ENCODE peak calls at places on chromosomes 2 and 18, in seven cellular contexts. One of them, this sample, is unnamed.

GRCh38 chr2:240390091-240391073 is 45.1 kb upstream of the GPC1 start:
- DNase-seq in heart left ventricle: peak
- DNase-seq in lower leg skin: no peak
- DNase-seq in AG04449: no peak
- DNase-seq in A549: no peak
- DNase-seq in brain microvascular endothelial cell: no peak
- DNase-seq in IMR-90: no peak
- DNase-seq in this sample: no peak

GRCh38 chr2:236086971-236087465 is 81.2 kb downstream of the GBX2 start:
- DNase-seq in A549: no peak
- DNase-seq in heart left ventricle: no peak
- DNase-seq in lower leg skin: no peak
- DNase-seq in AG04449: no peak
- DNase-seq in IMR-90: no peak
- DNase-seq in brain microvascular endothelial cell: no peak
- DNase-seq in this sample: no peak

GRCh38 chr2:23414876-23415275 is 29.9 kb downstream of the KLHL29 start:
- DNase-seq in heart left ventricle: no peak
- DNase-seq in A549: peak
- DNase-seq in AG04449: no peak
- DNase-seq in brain microvascular endothelial cell: peak
- DNase-seq in lower leg skin: no peak
- DNase-seq in IMR-90: peak
- DNase-seq in this sample: peak

GRCh38 chr2:100865819-100866462 is 46.0 kb downstream of the NPAS2 start:
- DNase-seq in brain microvascular endothelial cell: peak
- DNase-seq in A549: peak
- DNase-seq in IMR-90: peak
- DNase-seq in AG04449: peak
- DNase-seq in heart left ventricle: no peak
- DNase-seq in lower leg skin: no peak
- DNase-seq in this sample: peak

GRCh38 chr2:191165190-191165643 is 14.4 kb upstream of the STAT4 start:
- DNase-seq in heart left ventricle: no peak
- DNase-seq in IMR-90: peak
- DNase-seq in A549: peak
- DNase-seq in brain microvascular endothelial cell: peak
- DNase-seq in AG04449: no peak
- DNase-seq in lower leg skin: no peak
- DNase-seq in this sample: peak

GRCh38 chr2:215624423-215624829 is 188.6 kb upstream of the FN1 start:
- DNase-seq in A549: peak
- DNase-seq in IMR-90: peak
- DNase-seq in AG04449: peak
- DNase-seq in brain microvascular endothelial cell: peak
- DNase-seq in heart left ventricle: no peak
- DNase-seq in lower leg skin: peak
- DNase-seq in this sample: peak

GRCh38 chr2:52034706-52035105 is 1002.8 kb upstream of the NRXN1 start:
- DNase-seq in AG04449: no peak
- DNase-seq in lower leg skin: no peak
- DNase-seq in A549: no peak
- DNase-seq in brain microvascular endothelial cell: no peak
- DNase-seq in heart left ventricle: no peak
- DNase-seq in IMR-90: no peak
- DNase-seq in this sample: no peak

GRCh38 chr2:189204322-189204941 is 24.9 kb upstream of the COL5A2 start:
- DNase-seq in brain microvascular endothelial cell: no peak
- DNase-seq in lower leg skin: no peak
- DNase-seq in heart left ventricle: no peak
- DNase-seq in A549: peak
- DNase-seq in IMR-90: peak
- DNase-seq in AG04449: no peak
- DNase-seq in this sample: peak

GRCh38 chr2:231548752-231549151 is 18.5 kb upstream of the NMUR1 start:
- DNase-seq in brain microvascular endothelial cell: no peak
- DNase-seq in A549: no peak
- DNase-seq in IMR-90: no peak
- DNase-seq in lower leg skin: no peak
- DNase-seq in AG04449: no peak
- DNase-seq in heart left ventricle: no peak
- DNase-seq in this sample: no peak

GRCh38 chr2:226623587-226624368 is 175.8 kb downstream of the IRS1 start:
- DNase-seq in brain microvascular endothelial cell: no peak
- DNase-seq in A549: no peak
- DNase-seq in heart left ventricle: no peak
- DNase-seq in IMR-90: no peak
- DNase-seq in lower leg skin: no peak
- DNase-seq in AG04449: no peak
- DNase-seq in this sample: no peak

GRCh38 chr2:102184018-102184417 is 2.8 kb upstream of the IL1RL2 start:
- DNase-seq in heart left ventricle: no peak
- DNase-seq in AG04449: no peak
- DNase-seq in IMR-90: no peak
- DNase-seq in brain microvascular endothelial cell: no peak
- DNase-seq in lower leg skin: no peak
- DNase-seq in A549: no peak
- DNase-seq in this sample: no peak

GRCh38 chr18:76453057-76453561 is 41.9 kb downstream of the ZNF516 start:
- DNase-seq in heart left ventricle: no peak
- DNase-seq in brain microvascular endothelial cell: no peak
- DNase-seq in IMR-90: no peak
- DNase-seq in A549: no peak
- DNase-seq in AG04449: no peak
- DNase-seq in lower leg skin: no peak
- DNase-seq in this sample: no peak

GRCh38 chr2:25279091-25279651 is 62.6 kb downstream of the DNMT3A start:
- DNase-seq in IMR-90: no peak
- DNase-seq in A549: no peak
- DNase-seq in brain microvascular endothelial cell: no peak
- DNase-seq in lower leg skin: peak
- DNase-seq in heart left ventricle: peak
- DNase-seq in AG04449: no peak
- DNase-seq in this sample: peak

GRCh38 chr2:80169811-80170594 is 134.5 kb downstream of the LRRTM1 start:
- DNase-seq in A549: no peak
- DNase-seq in heart left ventricle: no peak
- DNase-seq in brain microvascular endothelial cell: no peak
- DNase-seq in lower leg skin: no peak
- DNase-seq in IMR-90: no peak
- DNase-seq in AG04449: no peak
- DNase-seq in this sample: no peak

GRCh38 chr2:1988594-1988993 is 244.3 kb upstream of the PXDN start:
- DNase-seq in IMR-90: no peak
- DNase-seq in AG04449: no peak
- DNase-seq in brain microvascular endothelial cell: no peak
- DNase-seq in lower leg skin: no peak
- DNase-seq in heart left ventricle: no peak
- DNase-seq in A549: no peak
- DNase-seq in this sample: no peak

GRCh38 chr2:199455533-199456382 is 2.0 kb downstream of the SATB2 start:
- DNase-seq in brain microvascular endothelial cell: no peak
- DNase-seq in IMR-90: peak
- DNase-seq in lower leg skin: no peak
- DNase-seq in heart left ventricle: no peak
- DNase-seq in A549: peak
- DNase-seq in AG04449: no peak
- DNase-seq in this sample: no peak

GRCh38 chr2:58436842-58437241 is 195.7 kb upstream of the FANCL start:
- DNase-seq in A549: no peak
- DNase-seq in heart left ventricle: no peak
- DNase-seq in brain microvascular endothelial cell: no peak
- DNase-seq in IMR-90: no peak
- DNase-seq in AG04449: no peak
- DNase-seq in lower leg skin: no peak
- DNase-seq in this sample: no peak

DNA sequence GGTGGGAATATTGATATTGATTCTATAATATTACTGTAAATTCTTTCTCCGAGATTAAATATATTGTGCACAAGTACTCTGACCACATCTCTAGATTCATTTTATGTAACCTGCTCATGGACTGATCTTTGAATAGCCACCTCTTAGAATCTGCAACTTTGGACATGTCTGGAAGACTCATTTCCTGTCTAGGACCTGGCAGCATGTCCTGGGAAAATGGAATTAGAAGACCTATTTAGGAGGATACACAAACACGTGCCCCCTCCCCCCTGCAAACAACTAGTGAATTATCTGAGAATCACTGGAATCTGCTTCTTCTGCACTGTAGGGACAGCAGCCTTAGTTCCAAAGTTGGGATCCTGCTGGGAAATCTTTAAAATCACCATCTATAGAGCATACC is 94.1 kb downstream of the UBE2E3 start:
- DNase-seq in IMR-90: peak
- DNase-seq in A549: no peak
- DNase-seq in brain microvascular endothelial cell: no peak
- DNase-seq in AG04449: no peak
- DNase-seq in lower leg skin: no peak
- DNase-seq in heart left ventricle: no peak
- DNase-seq in this sample: peak
- H3K4me3 ChIP-seq in IMR-90: no peak
- H3K4me3 ChIP-seq in A549: no peak
- H3K4me3 ChIP-seq in brain microvascular endothelial cell: no peak
- H3K4me3 ChIP-seq in AG04449: no peak
- H3K4me3 ChIP-seq in lower leg skin: no peak
- H3K4me3 ChIP-seq in heart left ventricle: no peak
- H3K4me3 ChIP-seq in this sample: no peak

GRCh38 chr2:64244049-64244446 is 99.8 kb upstream of the PELI1 start:
- DNase-seq in heart left ventricle: no peak
- DNase-seq in lower leg skin: no peak
- DNase-seq in AG04449: no peak
- DNase-seq in A549: no peak
- DNase-seq in IMR-90: no peak
- DNase-seq in brain microvascular endothelial cell: no peak
- DNase-seq in this sample: no peak

GRCh38 chr2:64238799-64239198 is 94.6 kb upstream of the PELI1 start:
- DNase-seq in brain microvascular endothelial cell: no peak
- DNase-seq in lower leg skin: no peak
- DNase-seq in IMR-90: no peak
- DNase-seq in AG04449: no peak
- DNase-seq in heart left ventricle: no peak
- DNase-seq in A549: no peak
- DNase-seq in this sample: no peak

DNA sequence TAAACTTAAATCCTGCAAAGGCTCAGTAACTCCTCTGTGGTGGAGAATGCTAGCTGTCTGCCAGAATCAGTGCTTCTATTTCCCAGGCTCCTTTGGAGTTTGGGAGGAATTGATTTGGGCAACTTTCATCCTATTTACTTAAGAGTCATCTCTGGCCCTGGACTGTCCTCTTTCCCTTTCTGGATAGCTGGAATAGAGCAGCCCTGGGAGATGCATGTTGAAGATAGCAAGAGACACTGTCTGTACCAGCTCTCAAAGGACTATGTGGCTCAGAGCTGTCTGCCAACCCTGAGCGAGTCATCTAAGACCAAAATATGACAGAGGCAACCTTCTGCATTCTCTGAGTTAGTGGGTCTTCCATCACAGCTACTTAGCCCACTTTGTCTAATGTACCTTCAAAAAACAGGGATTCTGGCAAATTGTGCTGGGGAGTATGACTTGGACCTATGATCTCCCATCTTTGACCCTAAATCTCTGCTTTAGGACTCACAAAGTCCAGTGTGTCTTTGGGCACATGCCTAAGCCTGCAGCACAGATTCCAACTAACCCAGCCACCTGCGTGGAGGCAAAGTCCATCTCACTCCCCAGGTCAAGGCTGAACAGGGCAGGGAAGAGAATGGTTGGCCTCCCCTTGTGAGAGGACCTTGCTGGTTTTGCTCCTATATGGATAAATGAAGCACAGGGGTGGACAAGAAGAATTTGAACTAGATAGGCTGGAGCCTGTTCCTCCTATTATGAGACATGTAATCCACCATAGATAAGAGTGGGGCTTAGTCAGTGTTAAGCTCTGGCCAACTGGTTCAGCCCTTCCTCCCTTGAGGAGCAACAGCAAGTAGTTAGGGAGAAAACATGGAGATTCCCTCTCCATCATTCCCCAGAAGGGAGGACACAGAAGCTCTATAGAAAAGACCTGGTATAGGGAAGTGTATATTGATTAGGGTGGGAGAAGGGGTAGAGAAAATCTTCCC is 99.1 kb upstream of the PELI1 start:
- DNase-seq in AG04449: no peak
- DNase-seq in IMR-90: no peak
- DNase-seq in brain microvascular endothelial cell: no peak
- DNase-seq in A549: no peak
- DNase-seq in heart left ventricle: no peak
- DNase-seq in lower leg skin: no peak
- DNase-seq in this sample: no peak
- TF ChIP-seq CTCF in AG04449: no peak
- TF ChIP-seq CTCF in IMR-90: no peak
- TF ChIP-seq CTCF in brain microvascular endothelial cell: no peak
- TF ChIP-seq CTCF in A549: no peak
- TF ChIP-seq CTCF in heart left ventricle: no peak
- TF ChIP-seq CTCF in lower leg skin: no peak
- TF ChIP-seq CTCF in this sample: no peak

GRCh38 chr2:48088994-48089393 is 182.7 kb upstream of the FBXO11 start:
- DNase-seq in AG04449: no peak
- DNase-seq in lower leg skin: no peak
- DNase-seq in heart left ventricle: no peak
- DNase-seq in A549: no peak
- DNase-seq in IMR-90: no peak
- DNase-seq in brain microvascular endothelial cell: no peak
- DNase-seq in this sample: no peak

GRCh38 chr2:48081317-48081628 is 175.0 kb upstream of the FBXO11 start:
- DNase-seq in lower leg skin: no peak
- DNase-seq in AG04449: no peak
- DNase-seq in A549: no peak
- DNase-seq in brain microvascular endothelial cell: no peak
- DNase-seq in heart left ventricle: no peak
- DNase-seq in IMR-90: no peak
- DNase-seq in this sample: no peak

GRCh38 chr2:48080534-48081316 is 174.4 kb upstream of the FBXO11 start:
- DNase-seq in IMR-90: no peak
- DNase-seq in brain microvascular endothelial cell: no peak
- DNase-seq in lower leg skin: no peak
- DNase-seq in A549: no peak
- DNase-seq in AG04449: no peak
- DNase-seq in heart left ventricle: peak
- DNase-seq in this sample: no peak

GRCh38 chr2:48085888-48086287 is 179.6 kb upstream of the FBXO11 start:
- DNase-seq in IMR-90: no peak
- DNase-seq in A549: no peak
- DNase-seq in AG04449: no peak
- DNase-seq in heart left ventricle: no peak
- DNase-seq in lower leg skin: no peak
- DNase-seq in brain microvascular endothelial cell: no peak
- DNase-seq in this sample: no peak
- H3K4me3 ChIP-seq in IMR-90: no peak
- H3K4me3 ChIP-seq in A549: no peak
- H3K4me3 ChIP-seq in AG04449: no peak
- H3K4me3 ChIP-seq in heart left ventricle: no peak
- H3K4me3 ChIP-seq in lower leg skin: no peak
- H3K4me3 ChIP-seq in brain microvascular endothelial cell: no peak
- H3K4me3 ChIP-seq in this sample: no peak

DNA sequence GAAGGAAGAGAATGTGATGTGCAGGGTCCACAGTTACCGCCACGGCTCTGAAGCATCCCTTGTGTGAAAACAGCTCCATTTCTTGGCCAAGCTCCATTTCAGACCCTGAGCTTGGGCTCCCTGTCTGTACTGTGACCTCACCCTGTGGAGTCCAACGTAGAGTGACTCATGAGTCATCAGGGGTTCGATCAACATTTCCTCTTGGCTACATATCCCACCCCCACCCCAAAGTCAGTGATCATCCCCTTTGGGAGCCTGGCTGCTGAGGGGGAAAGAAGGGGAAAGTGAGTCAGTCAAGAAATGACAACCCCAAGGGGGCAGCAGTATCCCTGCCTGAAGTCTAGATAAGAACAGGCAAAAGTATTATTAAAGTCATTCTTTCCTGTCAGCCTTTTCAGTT is 62.2 kb downstream of the PAPOLG start:
- DNase-seq in A549: peak
- DNase-seq in lower leg skin: no peak
- DNase-seq in brain microvascular endothelial cell: no peak
- DNase-seq in IMR-90: peak
- DNase-seq in heart left ventricle: no peak
- DNase-seq in AG04449: no peak
- DNase-seq in this sample: peak
- TF ChIP-seq CTCF in A549: peak
- TF ChIP-seq CTCF in lower leg skin: no peak
- TF ChIP-seq CTCF in brain microvascular endothelial cell: peak
- TF ChIP-seq CTCF in IMR-90: no peak
- TF ChIP-seq CTCF in heart left ventricle: no peak
- TF ChIP-seq CTCF in AG04449: no peak
- TF ChIP-seq CTCF in this sample: peak

This sample was measured in fibroblast of villous mesenchyme.